ENCODE peak calls at places on chromosomes 12 and 14, in nine cellular contexts. G is glutamatergic neuron; U is activated CD4-positive, CD25-positive, alpha-beta regulatory T cell; S is heart right ventricle; L is NCI-H1092; X is NCI-H2081; B is EL; Q is ELR; D is activated naive CD4-positive, alpha-beta T cell treated with anti-CD3 and anti-CD28 coated beads, Interleukin-2, amount 10 ng/mL, durations not matched to agents 7 days and 5 days. E is an unnamed sample.

GRCh38 chr12:31736472-31736871 is 7.7 kb upstream of the AMN1 start:
- DNase-seq in G (no peak), U (peak), S (no peak), L (no peak), X (no peak), B (peak), Q (peak), D (peak), E (peak)

GRCh38 chr14:86601813-86602212 is 1071.9 kb downstream of the FLRT2 start:
- DNase-seq in G (no peak), U (no peak), S (no peak), L (no peak), X (no peak), B (no peak), Q (no peak), D (no peak), E (no peak)

GRCh38 chr14:93100098-93100497 is 15.6 kb downstream of the ITPK1 start:
- DNase-seq in G (no peak), U (no peak), S (no peak), L (no peak), X (no peak), B (no peak), Q (no peak), D (no peak), E (no peak)

GRCh38 chr12:5391638-5392037 is 40.3 kb upstream of the NTF3 start:
- DNase-seq in G (no peak), U (no peak), S (no peak), L (no peak), X (no peak), B (peak), Q (no peak), D (no peak), E (no peak)

GRCh38 chr14:67515386-67516079 is 17.6 kb upstream of the PLEKHH1 start:
- DNase-seq in G (peak), U (peak), S (peak), L (no peak), X (no peak), B (peak), Q (peak), D (peak), E (no peak)

GRCh38 chr14:52902971-52903385 is 47.9 kb downstream of the FERMT2 start:
- DNase-seq in G (no peak), U (no peak), S (no peak), L (no peak), X (no peak), B (peak), Q (peak), D (no peak), E (no peak)

GRCh38 chr14:28776482-28777266 is 10.1 kb downstream of the FOXG1 start:
- DNase-seq in G (no peak), U (no peak), S (no peak), L (no peak), X (no peak), B (no peak), Q (no peak), D (no peak), E (no peak)

GRCh38 chr12:104351023-104351983 is 47.8 kb downstream of the EID3 start:
- DNase-seq in G (no peak), U (no peak), S (no peak), L (no peak), X (no peak), B (no peak), Q (no peak), D (no peak), E (no peak)

GRCh38 chr12:6821674-6822433 is at the start of gene GPR162:
- DNase-seq in G (peak), U (no peak), S (peak), L (peak), X (peak), B (peak), Q (peak), D (peak), E (peak)

GRCh38 chr12:117202556-117202955 is 12.3 kb upstream of the FBXO21 start:
- DNase-seq in G (no peak), U (no peak), S (no peak), L (no peak), X (no peak), B (no peak), Q (no peak), D (no peak), E (no peak)

GRCh38 chr14:44982594-44982993 is 20.6 kb downstream of the TOGARAM1 start:
- DNase-seq in G (no peak), U (no peak), S (no peak), L (no peak), X (no peak), B (no peak), Q (no peak), D (no peak), E (no peak)

E was measured in ACHN.